ENCODE peak calls at places on chromosome 11, in five cellular contexts. A is GM23338; T is lower lobe of right lung; Y is MM.1S; V is CD8-positive, alpha-beta T cell. J is an unnamed sample. For H3K4me1, the result is how much of the 10 kb centered on the place peaks cover.

GRCh38 chr11:113862430-113862829 is 12.9 kb downstream of the USP28 start:
- DNase-seq in V (no peak), Y (no peak), A (peak), T (no peak), J (no peak)

GRCh38 chr11:69253028-69253427 is 40.9 kb upstream of the MYEOV start:
- DNase-seq in V (no peak), Y (no peak), A (no peak), T (no peak), J (no peak)

GRCh38 chr11:78586452-78587046 is 11.9 kb upstream of the NARS2 start:
- DNase-seq in A (peak), V (no peak), Y (peak), T (no peak), J (no peak)

GRCh38 chr11:13963949-13964770 is 1.6 kb downstream of the SPON1 start:
- DNase-seq in V (no peak), A (peak), Y (no peak), T (peak), J (no peak)

GRCh38 chr11:61616443-61616842 is 35.6 kb upstream of the SYT7 start:
- DNase-seq in Y (no peak), V (no peak), T (no peak), A (no peak), J (no peak)

GRCh38 chr11:18727499-18728236 is 1.7 kb upstream of the IGSF22 start:
- DNase-seq in V (peak), T (no peak), Y (peak), A (peak), J (no peak)

GRCh38 chr11:18798941-18799469 is 7.4 kb upstream of the PTPN5 start:
- DNase-seq in A (no peak), Y (no peak), V (no peak), T (no peak), J (no peak)

GRCh38 chr11:75311858-75312288 is 39.6 kb downstream of the ARRB1 start:
- DNase-seq in A (no peak), T (no peak), V (no peak), Y (no peak), J (peak)

GRCh38 chr11:90874281-90874680 is 651.4 kb upstream of the CHORDC1 start:
- DNase-seq in A (no peak), Y (no peak), V (no peak), T (no peak), J (no peak)

GRCh38 chr11:104254347-104254746 is 90.4 kb upstream of the PDGFD start:
- DNase-seq in A (peak), T (no peak), Y (peak), V (no peak), J (no peak)

GRCh38 chr11:858993-859339 is 16.3 kb downstream of the TSPAN4 start:
- DNase-seq in Y (no peak), T (no peak), A (no peak), V (no peak), J (no peak)

GRCh38 chr11:132914600-132914999 is 617.7 kb downstream of the OPCML start:
- DNase-seq in A (no peak), Y (no peak), T (no peak), V (no peak), J (no peak)

GRCh38 chr11:99535406-99535805 is 514.7 kb downstream of the CNTN5 start:
- DNase-seq in Y (no peak), A (no peak), T (no peak), V (no peak), J (no peak)

GRCh38 chr11:128715691-128716153 is 21.9 kb downstream of the FLI1 start:
- DNase-seq in V (no peak), A (no peak), T (no peak), Y (no peak), J (no peak)

GRCh38 chr11:123272565-123272964 is 77.5 kb upstream of the CLMP start:
- DNase-seq in Y (no peak), A (no peak), T (no peak), V (no peak), J (no peak)

GRCh38 chr11:125591659-125592304 is 870 bp upstream of the STT3A start:
- DNase-seq in V (peak), T (peak), A (peak), Y (peak), J (peak)

GRCh38 chr11:11580831-11581492 is 40.8 kb downstream of the GALNT18 start:
- DNase-seq in V (no peak), Y (no peak), A (no peak), T (no peak), J (no peak)

GRCh38 chr11:15159085-15159484 is 44.4 kb downstream of the INSC start:
- DNase-seq in Y (peak), T (no peak), A (peak), V (no peak), J (no peak)

GRCh38 chr11:15938362-15938725 is 418.0 kb downstream of the SOX6 start:
- DNase-seq in T (no peak), V (no peak), A (no peak), Y (no peak), J (no peak)

GRCh38 chr11:14012836-14013235 is 50.3 kb downstream of the SPON1 start:
- DNase-seq in T (no peak), V (no peak), Y (no peak), A (no peak), J (no peak)

GRCh38 chr11:122108192-122108799 is 7.7 kb downstream of the BLID start:
- DNase-seq in Y (peak), V (no peak), A (peak), T (no peak), J (peak)

GRCh38 chr11:77039491-77040400 is 5.5 kb downstream of the B3GNT6 start:
- DNase-seq in Y (no peak), V (no peak), A (peak), T (no peak), J (peak)

GRCh38 chr11:122491486-122491885 is 164.0 kb upstream of the UBASH3B start:
- DNase-seq in V (no peak), Y (no peak), T (no peak), A (no peak), J (peak)

GRCh38 chr11:67303989-67304411 is 670 bp downstream of the SSH3 start:
- DNase-seq in V (peak), A (peak), Y (no peak), T (peak), J (no peak)

GRCh38 chr11:693887-694562 is 997 bp downstream of the DEAF1 start:
- DNase-seq in A (no peak), T (peak), V (no peak), Y (peak), J (no peak)

GRCh38 chr11:1153951-1154487 is 3.7 kb upstream of the MUC5AC start:
- DNase-seq in A (no peak), V (no peak), Y (no peak), T (peak), J (no peak)

GRCh38 chr11:57432714-57433163 is 5.8 kb upstream of the SLC43A3 start:
- DNase-seq in T (peak), V (no peak), A (no peak), Y (no peak), J (peak)
- H3K4me1 ChIP-seq in T (half or more), V (under half), A (under half), Y (under half), J (under half)

DNA sequence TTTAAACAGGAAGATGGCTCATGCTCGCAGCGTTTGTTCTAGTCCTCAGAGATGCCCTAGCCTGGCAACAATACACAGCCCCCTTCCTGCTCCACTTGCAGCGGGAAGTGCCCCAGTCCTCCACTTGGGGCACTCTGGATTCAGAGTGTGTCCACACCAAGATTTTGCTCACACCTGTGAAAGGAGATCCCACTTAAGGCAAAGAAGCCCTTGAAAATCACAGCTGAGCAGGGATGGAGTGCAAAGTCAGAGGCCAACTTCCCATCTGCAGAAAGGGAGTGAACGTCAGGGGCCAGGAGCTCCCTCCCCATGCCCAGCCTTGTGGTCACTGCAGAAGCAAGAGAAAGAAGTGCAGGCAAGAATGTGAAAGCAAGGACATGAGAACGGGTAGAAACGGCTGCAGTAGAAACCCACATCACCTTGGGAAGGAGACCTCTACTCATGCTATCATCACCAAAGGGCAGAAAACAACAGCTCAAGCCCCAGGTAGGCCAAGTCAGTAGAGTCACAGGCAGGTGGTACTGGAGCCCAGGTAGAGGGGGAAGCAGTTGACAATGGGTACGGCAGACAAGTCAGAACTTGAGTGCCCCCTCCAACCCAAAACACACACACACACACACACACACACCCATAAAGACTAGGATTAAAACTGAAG is 157.4 kb downstream of the BUD13 start:
- DNase-seq in V (no peak), Y (no peak), T (no peak), A (peak), J (no peak)
- TF ChIP-seq CTCF in V (no peak), Y (no peak), T (no peak), A (peak), J (no peak)

GRCh38 chr11:3914807-3915206 is 59.3 kb downstream of the STIM1 start:
- DNase-seq in Y (no peak), T (no peak), A (no peak), V (no peak), J (no peak)

GRCh38 chr11:3911908-3912505 is 56.5 kb downstream of the STIM1 start:
- DNase-seq in Y (no peak), V (no peak), T (no peak), A (no peak), J (no peak)

GRCh38 chr11:3920148-3920852 is 64.8 kb downstream of the STIM1 start:
- DNase-seq in A (no peak), V (peak), Y (peak), T (peak), J (peak)

GRCh38 chr11:3913921-3914320 is 58.5 kb downstream of the STIM1 start:
- DNase-seq in A (no peak), T (no peak), V (no peak), Y (no peak), J (no peak)

DNA sequence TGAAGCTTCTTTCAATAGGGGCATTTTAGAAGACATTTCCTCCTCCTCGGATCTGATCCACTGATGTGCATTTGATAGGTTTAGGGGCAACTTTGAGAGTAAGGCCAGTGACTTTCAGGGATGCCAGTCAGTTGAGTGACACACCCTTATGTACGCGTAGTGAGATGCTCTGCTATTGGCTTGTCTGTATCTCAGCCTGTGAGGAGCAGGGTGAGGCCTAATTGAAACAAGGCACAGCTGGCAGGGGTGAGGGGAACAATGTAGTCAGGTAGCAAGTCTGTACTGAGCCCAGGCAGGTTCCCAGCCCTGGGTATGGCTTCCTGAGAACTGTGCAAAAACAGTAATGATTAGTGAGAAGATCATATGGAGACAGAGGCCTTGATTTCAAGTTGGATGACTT is 61.5 kb downstream of the STIM1 start:
- DNase-seq in Y (no peak), V (no peak), A (no peak), T (no peak), J (no peak)
- H3K4me1 ChIP-seq in Y (under half), V (half or more), A (under half), T (under half), J (under half)

GRCh38 chr11:63274776-63275175 is 31.4 kb upstream of the SLC22A25 start:
- DNase-seq in T (no peak), V (no peak), Y (no peak), A (peak), J (no peak)

GRCh38 chr11:63273685-63274084 is 30.3 kb upstream of the SLC22A25 start:
- DNase-seq in V (no peak), A (no peak), T (no peak), Y (no peak), J (no peak)

GRCh38 chr11:63280920-63281319 is 37.5 kb upstream of the SLC22A25 start:
- DNase-seq in V (no peak), Y (no peak), A (no peak), T (no peak), J (no peak)

GRCh38 chr11:63282579-63282978 is 39.2 kb upstream of the SLC22A25 start:
- DNase-seq in Y (no peak), T (no peak), V (no peak), A (no peak), J (no peak)

GRCh38 chr11:63277345-63277943 is 34.0 kb upstream of the SLC22A25 start:
- DNase-seq in T (no peak), Y (no peak), A (peak), V (no peak), J (no peak)
- TF ChIP-seq CTCF in T (no peak), Y (no peak), A (peak), V (no peak), J (no peak)

GRCh38 chr11:16977136-16978020 is 36.8 kb downstream of the PLEKHA7 start:
- DNase-seq in A (no peak), V (no peak), Y (no peak), T (peak), J (no peak)
- H3K4me1 ChIP-seq in A (under half), V (under half), Y (under half), T (under half), J (under half)

GRCh38 chr11:102320679-102321078 is 3.4 kb downstream of the BIRC3 start:
- DNase-seq in V (no peak), T (no peak), A (no peak), Y (no peak), J (no peak)

GRCh38 chr11:102328748-102329147 is 11.5 kb downstream of the BIRC3 start:
- DNase-seq in V (no peak), Y (no peak), T (no peak), A (no peak), J (no peak)

GRCh38 chr11:102322560-102322959 is 5.3 kb downstream of the BIRC3 start:
- DNase-seq in A (no peak), T (no peak), Y (peak), V (no peak), J (no peak)

GRCh38 chr11:102323542-102324261 is 6.4 kb downstream of the BIRC3 start:
- DNase-seq in T (no peak), V (no peak), Y (no peak), A (no peak), J (no peak)

DNA sequence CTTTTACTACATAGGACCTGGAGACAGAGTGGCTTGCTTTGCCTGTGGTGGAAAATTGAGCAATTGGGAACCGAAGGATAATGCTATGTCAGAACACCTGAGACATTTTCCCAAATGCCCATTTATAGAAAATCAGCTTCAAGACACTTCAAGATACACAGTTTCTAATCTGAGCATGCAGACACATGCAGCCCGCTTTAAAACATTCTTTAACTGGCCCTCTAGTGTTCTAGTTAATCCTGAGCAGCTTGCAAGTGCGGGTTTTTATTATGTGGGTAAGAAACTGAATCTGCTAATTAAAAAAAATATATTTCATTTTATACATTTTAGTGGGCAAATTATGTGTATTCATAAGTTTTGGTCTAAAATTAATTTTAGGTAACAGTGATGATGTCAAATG is 7.8 kb downstream of the BIRC3 start:
- DNase-seq in A (no peak), Y (no peak), T (no peak), V (no peak), J (no peak)
- TF ChIP-seq CTCF in A (peak), Y (no peak), T (no peak), V (no peak), J (no peak)